ENCODE peak calls at places on chromosomes 3 and 15, in ten cellular contexts. T is stimulated activated CD4-positive, alpha-beta T cell treated with anti-CD3 and anti-CD28 coated beads, Interleukin-1b, Interleukin-23, amount 100 ng/mL, for 4 hours; N is A172; J is NCI-H510A treated with DMSO at 0.1 percent for 48 hours; S is AG08396; A is GM19239; G is NCI-H1092 treated with DMSO at 0.1 percent for 48 hours; Z is stimulated activated CD8-positive, alpha-beta memory T cell treated with anti-CD3 and anti-CD28 coated beads, Interleukin-7, amount 100 ng/mL, for 1 hour; I is GM04503; X is T follicular helper cell. W is an unnamed sample.
A peak's percentile ranks its signal among the peaks of the same experiment; 100 is the strongest.

GRCh38 chr3:134374791-134375541 is 719 bp upstream of the AMOTL2 start:
- DNase-seq in X (no peak), A (no peak), J (peak; percentile 18), Z (no peak), I (no peak), G (peak; percentile 79), N (peak; percentile 79), T (no peak), S (no peak), W (no peak)

GRCh38 chr15:91290553-91290952 is 190.5 kb downstream of the SV2B start:
- DNase-seq in A (no peak), X (no peak), Z (no peak), S (no peak), T (no peak), N (no peak), J (no peak), I (no peak), G (no peak), W (no peak)

GRCh38 chr3:15382405-15382923 is 44.9 kb downstream of the METTL6 start:
- DNase-seq in A (no peak), Z (no peak), N (peak; percentile 28), J (no peak), S (no peak), T (no peak), X (no peak), G (no peak), I (no peak), W (no peak)

GRCh38 chr3:22159004-22159695 is 408.1 kb upstream of the ZNF385D start:
- DNase-seq in S (no peak), T (no peak), X (no peak), J (no peak), N (no peak), A (no peak), I (no peak), G (no peak), Z (no peak), W (no peak)

GRCh38 chr3:67154429-67154828 is 156.3 kb downstream of the KBTBD8 start:
- DNase-seq in Z (no peak), T (no peak), A (no peak), S (no peak), I (no peak), J (peak; percentile 2), N (no peak), G (no peak), X (no peak), W (no peak)

GRCh38 chr3:5729852-5730251 is 542.3 kb downstream of the EDEM1 start:
- DNase-seq in G (no peak), Z (no peak), T (no peak), S (no peak), X (no peak), A (no peak), N (no peak), I (no peak), J (no peak), W (no peak)

GRCh38 chr3:158727499-158728377 is 4.5 kb downstream of the RARRES1 start:
- DNase-seq in X (peak; percentile 25), Z (peak; percentile 8), S (peak; percentile 75), J (peak; percentile 62), N (peak; percentile 71), T (peak; percentile 32), G (peak; percentile 59), I (no peak), A (peak; percentile 62), W (peak; percentile 11)

GRCh38 chr3:134038071-134038491 is 8.4 kb upstream of the SLCO2A1 start:
- DNase-seq in S (no peak), N (no peak), Z (no peak), I (no peak), G (no peak), T (no peak), J (no peak), A (no peak), X (no peak), W (no peak)

GRCh38 chr3:52931889-52932288 is 34.5 kb upstream of the STIMATE start:
- DNase-seq in Z (no peak), J (no peak), X (no peak), S (no peak), G (no peak), T (no peak), I (no peak), A (no peak), N (no peak), W (no peak)

GRCh38 chr3:160447544-160447943 is 2.0 kb downstream of the TRIM59 start:
- DNase-seq in N (peak; percentile 49), X (no peak), G (no peak), Z (no peak), A (no peak), I (no peak), J (no peak), S (no peak), T (no peak), W (no peak)

GRCh38 chr3:15453991-15454625 is 26.7 kb downstream of the EAF1 start:
- DNase-seq in A (no peak), G (no peak), S (no peak), N (no peak), I (no peak), T (no peak), J (no peak), X (no peak), Z (no peak), W (no peak)

GRCh38 chr3:181230258-181230657 is 240.7 kb upstream of the DNAJC19 start:
- DNase-seq in X (no peak), A (no peak), N (no peak), S (no peak), Z (no peak), J (no peak), T (no peak), G (no peak), I (no peak), W (no peak)